ENCODE peak calls at places on chromosomes 12 and 14, in six cellular contexts. One of them, this sample, is unnamed.

GRCh38 chr12:47551426-47551851 is 154.4 kb downstream of the RPAP3 start:
- DNase-seq in kidney tubule cell: no peak
- DNase-seq in T-helper 2 cell: no peak
- DNase-seq in body of pancreas: no peak
- DNase-seq in ovary: peak; percentile 12
- DNase-seq in SK-N-MC: no peak
- DNase-seq in this sample: peak; percentile 6

GRCh38 chr12:100718212-100718611 is 76.4 kb upstream of the ANO4 start:
- DNase-seq in SK-N-MC: no peak
- DNase-seq in kidney tubule cell: no peak
- DNase-seq in T-helper 2 cell: no peak
- DNase-seq in ovary: no peak
- DNase-seq in body of pancreas: no peak
- DNase-seq in this sample: peak; percentile 33

GRCh38 chr12:89345830-89346740 is 6.2 kb downstream of the DUSP6 start:
- DNase-seq in ovary: no peak
- DNase-seq in T-helper 2 cell: peak; percentile 98
- DNase-seq in kidney tubule cell: peak; percentile 66
- DNase-seq in SK-N-MC: peak; percentile 86
- DNase-seq in body of pancreas: peak; percentile 47
- DNase-seq in this sample: peak; percentile 78

GRCh38 chr12:24222968-24223367 is 273.5 kb upstream of the SOX5 start:
- DNase-seq in ovary: no peak
- DNase-seq in T-helper 2 cell: no peak
- DNase-seq in kidney tubule cell: peak; percentile 83
- DNase-seq in SK-N-MC: no peak
- DNase-seq in body of pancreas: no peak
- DNase-seq in this sample: no peak

GRCh38 chr14:65321370-65321875 is 91.1 kb upstream of the FUT8 start:
- DNase-seq in ovary: no peak
- DNase-seq in T-helper 2 cell: peak; percentile 58
- DNase-seq in SK-N-MC: no peak
- DNase-seq in kidney tubule cell: no peak
- DNase-seq in body of pancreas: no peak
- DNase-seq in this sample: peak; percentile 22

GRCh38 chr14:100604709-100605108 is 17.5 kb upstream of the BEGAIN start:
- DNase-seq in T-helper 2 cell: no peak
- DNase-seq in ovary: peak; percentile 8
- DNase-seq in SK-N-MC: no peak
- DNase-seq in body of pancreas: no peak
- DNase-seq in kidney tubule cell: no peak
- DNase-seq in this sample: no peak

GRCh38 chr12:68332726-68333630 is 816 bp upstream of the MDM1 start:
- DNase-seq in T-helper 2 cell: no peak
- DNase-seq in body of pancreas: no peak
- DNase-seq in kidney tubule cell: no peak
- DNase-seq in ovary: no peak
- DNase-seq in SK-N-MC: no peak
- DNase-seq in this sample: no peak

GRCh38 chr12:68636268-68636667 is 25.6 kb downstream of the RAP1B start:
- DNase-seq in kidney tubule cell: no peak
- DNase-seq in T-helper 2 cell: no peak
- DNase-seq in body of pancreas: no peak
- DNase-seq in SK-N-MC: no peak
- DNase-seq in ovary: no peak
- DNase-seq in this sample: no peak

GRCh38 chr12:39157696-39158342 is 252.4 kb upstream of the CPNE8 start:
- DNase-seq in T-helper 2 cell: no peak
- DNase-seq in ovary: peak; percentile 31
- DNase-seq in kidney tubule cell: no peak
- DNase-seq in SK-N-MC: no peak
- DNase-seq in body of pancreas: no peak
- DNase-seq in this sample: no peak

GRCh38 chr12:106794369-106794768 is 19.9 kb downstream of the RIC8B start:
- DNase-seq in body of pancreas: no peak
- DNase-seq in kidney tubule cell: no peak
- DNase-seq in SK-N-MC: no peak
- DNase-seq in ovary: no peak
- DNase-seq in T-helper 2 cell: no peak
- DNase-seq in this sample: no peak

GRCh38 chr14:93036652-93037341 is 78.9 kb downstream of the ITPK1 start:
- DNase-seq in ovary: peak; percentile 45
- DNase-seq in body of pancreas: no peak
- DNase-seq in kidney tubule cell: no peak
- DNase-seq in SK-N-MC: no peak
- DNase-seq in T-helper 2 cell: no peak
- DNase-seq in this sample: peak; percentile 26

GRCh38 chr14:76955575-76956252 is 72.8 kb downstream of the IRF2BPL start:
- DNase-seq in T-helper 2 cell: peak; percentile 88
- DNase-seq in kidney tubule cell: peak; percentile 88
- DNase-seq in body of pancreas: no peak
- DNase-seq in SK-N-MC: peak; percentile 93
- DNase-seq in ovary: no peak
- DNase-seq in this sample: peak; percentile 80

GRCh38 chr12:6635856-6636521 is at the start of gene LPAR5:
- DNase-seq in T-helper 2 cell: peak; percentile 56
- DNase-seq in ovary: no peak
- DNase-seq in SK-N-MC: no peak
- DNase-seq in kidney tubule cell: peak; percentile 53
- DNase-seq in body of pancreas: no peak
- DNase-seq in this sample: peak; percentile 76

GRCh38 chr14:105075364-105076295 is 10.4 kb upstream of the GPR132 start:
- DNase-seq in SK-N-MC: no peak
- DNase-seq in kidney tubule cell: no peak
- DNase-seq in T-helper 2 cell: no peak
- DNase-seq in body of pancreas: no peak
- DNase-seq in ovary: no peak
- DNase-seq in this sample: peak; percentile 66

GRCh38 chr12:15842106-15842505 is 40.1 kb upstream of the STRAP start:
- DNase-seq in T-helper 2 cell: no peak
- DNase-seq in body of pancreas: no peak
- DNase-seq in kidney tubule cell: peak; percentile 62
- DNase-seq in ovary: no peak
- DNase-seq in SK-N-MC: no peak
- DNase-seq in this sample: peak; percentile 67

This sample was measured in Daoy.